ENCODE peak calls at places on chromosomes 5 and 9, in seven cellular contexts. X is CD8-positive, alpha-beta memory T cell; F is left ventricle myocardium inferior; E is choroid plexus epithelial cell; U is HFF-Myc; I is NB4; Y is OCI-LY7. O is an unnamed sample.
A peak's percentile ranks its signal among the peaks of the same experiment; 100 is the strongest.

GRCh38 chr5:1110930-1111726 is 735 bp downstream of the SLC12A7 start:
- DNase-seq in E (no peak), Y (no peak), U (no peak), X (peak; percentile 32), I (no peak), F (peak; percentile 70), O (no peak)

GRCh38 chr9:3508531-3509374 is 17.0 kb downstream of the RFX3 start:
- DNase-seq in Y (peak; percentile 51), I (peak; percentile 74), U (no peak), E (no peak), X (no peak), F (no peak), O (no peak)

GRCh38 chr5:99644822-99645221 is 716.0 kb upstream of the CHD1 start:
- DNase-seq in I (no peak), E (peak; percentile 1), Y (no peak), X (no peak), U (no peak), F (no peak), O (no peak)

GRCh38 chr5:72125271-72125670 is 18.0 kb downstream of the MAP1B start:
- DNase-seq in E (no peak), I (no peak), F (no peak), U (no peak), Y (no peak), X (no peak), O (no peak)

GRCh38 chr9:17528859-17529258 is 50.0 kb upstream of the SH3GL2 start:
- DNase-seq in F (no peak), U (no peak), Y (peak; percentile 3), I (peak; percentile 44), E (peak; percentile 35), X (no peak), O (no peak)

GRCh38 chr9:127398715-127399400 is 1.9 kb downstream of the SLC2A8 start:
- DNase-seq in Y (no peak), X (no peak), U (no peak), I (no peak), E (no peak), F (no peak), O (no peak)

GRCh38 chr9:27157736-27158135 is 48.7 kb downstream of the TEK start:
- DNase-seq in Y (no peak), F (no peak), U (no peak), I (no peak), X (no peak), E (no peak), O (no peak)

GRCh38 chr5:126525630-126526245 is 69.3 kb downstream of the ALDH7A1 start:
- DNase-seq in Y (no peak), X (no peak), F (peak; percentile 76), U (no peak), I (no peak), E (peak; percentile 53), O (no peak)

GRCh38 chr5:85648495-85648894 is 969.2 kb upstream of the COX7C start:
- DNase-seq in E (no peak), Y (no peak), F (no peak), I (no peak), X (no peak), U (no peak), O (no peak)

DNA sequence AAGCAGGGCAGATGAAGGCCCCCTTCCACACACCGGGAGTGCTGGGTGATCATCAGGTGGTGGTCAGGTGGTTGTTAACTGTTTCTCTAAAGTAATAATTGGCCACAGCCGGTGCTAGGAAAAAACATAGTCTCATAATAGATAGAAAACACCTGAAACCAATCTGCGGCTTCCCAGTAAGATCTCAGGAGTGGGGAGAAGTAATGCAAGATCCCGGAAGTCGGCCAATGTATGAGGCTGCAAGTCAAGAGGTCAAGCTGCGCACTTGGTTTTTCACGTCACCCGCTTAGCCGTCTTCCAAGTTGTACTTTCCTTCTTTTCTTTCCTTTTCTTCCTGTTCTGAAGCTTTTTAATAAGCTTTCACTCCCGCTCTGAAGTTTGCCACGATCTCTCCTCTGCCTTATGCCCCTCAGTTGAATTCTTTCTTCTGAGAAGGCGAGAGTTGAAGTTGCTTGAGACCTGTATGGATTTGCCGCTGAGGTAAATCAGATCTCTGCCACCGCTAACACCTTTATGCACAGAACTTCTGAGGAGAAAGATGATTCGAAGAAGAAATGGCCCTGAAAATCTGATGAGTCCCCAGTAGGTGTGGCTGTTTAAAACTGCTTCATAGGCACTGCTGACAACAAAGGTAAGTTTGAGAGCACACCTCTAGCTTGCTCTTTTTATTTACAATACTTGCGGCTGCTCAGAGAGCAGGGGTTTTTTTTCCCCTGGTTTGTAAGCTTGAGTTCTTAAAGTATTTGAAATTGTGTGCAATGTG is 406.6 kb downstream of the FAM170A start:
- DNase-seq in U (no peak), I (no peak), Y (no peak), F (no peak), X (no peak), E (no peak), O (no peak)
- H3K4me3 ChIP-seq in U (no peak overlapping the region), I (no peak overlapping the region), Y (no peak overlapping the region), F (no peak overlapping the region), X (no peak overlapping the region), E (no peak overlapping the region), O (no peak overlapping the region)

GRCh38 chr9:19493845-19494244 is 85.0 kb downstream of the ACER2 start:
- DNase-seq in U (no peak), X (no peak), I (no peak), E (no peak), F (no peak), Y (no peak), O (no peak)

GRCh38 chr9:19495186-19496028 is 86.6 kb downstream of the ACER2 start:
- DNase-seq in F (no peak), I (no peak), Y (no peak), X (no peak), U (no peak), E (no peak), O (no peak)

GRCh38 chr9:19490269-19490668 is 81.5 kb downstream of the ACER2 start:
- DNase-seq in X (no peak), Y (no peak), U (no peak), F (no peak), E (no peak), I (no peak), O (no peak)

GRCh38 chr9:19492775-19493173 is 84.0 kb downstream of the ACER2 start:
- DNase-seq in I (no peak), F (no peak), Y (no peak), X (no peak), U (no peak), E (no peak), O (no peak)

GRCh38 chr9:19493174-19493811 is 84.5 kb downstream of the ACER2 start:
- DNase-seq in Y (peak; percentile 39), U (peak; percentile 25), I (peak; percentile 74), F (peak; percentile 86), X (peak; percentile 3), E (peak; percentile 73), O (no peak)
- H3K4me3 ChIP-seq in Y (no peak overlapping the region), U (peak overlapping the region; percentile 8), I (no peak overlapping the region), F (peak overlapping the region; percentile 53), X (peak overlapping the region; percentile 51), E (peak overlapping the region; percentile 43), O (peak overlapping the region; percentile 46)

GRCh38 chr9:90841213-90841612 is 39.6 kb downstream of the SYK start:
- DNase-seq in Y (no peak), U (no peak), I (no peak), E (no peak), X (no peak), F (no peak), O (no peak)

GRCh38 chr9:90842378-90842777 is 40.8 kb downstream of the SYK start:
- DNase-seq in U (no peak), I (no peak), Y (no peak), X (no peak), E (no peak), F (no peak), O (no peak)

GRCh38 chr9:90842984-90843383 is 41.4 kb downstream of the SYK start:
- DNase-seq in X (no peak), U (no peak), Y (no peak), I (peak; percentile 86), F (no peak), E (no peak), O (no peak)

GRCh38 chr9:90843530-90843929 is 41.9 kb downstream of the SYK start:
- DNase-seq in E (no peak), Y (no peak), I (peak; percentile 55), X (no peak), U (no peak), F (no peak), O (no peak)

DNA sequence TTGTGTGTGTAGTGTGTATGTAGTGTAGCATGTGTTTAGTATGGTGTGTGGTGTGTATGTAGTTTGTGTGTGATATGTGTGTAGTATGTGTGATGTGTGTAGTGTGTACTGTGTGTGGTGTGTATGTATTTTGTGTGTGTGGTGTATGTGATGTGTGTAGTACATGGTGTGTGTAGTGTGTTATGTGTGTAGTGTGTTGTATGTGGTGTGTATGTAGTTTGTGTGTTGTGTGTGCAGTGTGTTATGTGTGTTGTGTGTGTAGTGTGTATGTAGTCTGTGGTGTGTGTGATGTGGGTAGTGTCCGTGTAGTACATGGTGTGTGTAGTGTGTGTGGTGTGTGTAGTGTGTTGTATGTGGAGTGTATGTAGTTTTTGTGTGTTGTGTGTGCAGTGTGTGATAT is 40.0 kb downstream of the SYK start:
- DNase-seq in E (no peak), X (no peak), U (no peak), Y (no peak), F (no peak), I (no peak), O (no peak)
- H3K4me3 ChIP-seq in E (no peak overlapping the region), X (no peak overlapping the region), U (no peak overlapping the region), Y (no peak overlapping the region), F (no peak overlapping the region), I (no peak overlapping the region), O (no peak overlapping the region)

GRCh38 chr9:131228988-131229387 is 47.3 kb downstream of the FAM78A start:
- DNase-seq in I (no peak), F (no peak), U (no peak), X (no peak), Y (no peak), E (peak; percentile 97), O (no peak)
- H3K4me3 ChIP-seq in I (no peak overlapping the region), F (no peak overlapping the region), U (no peak overlapping the region), X (no peak overlapping the region), Y (no peak overlapping the region), E (no peak overlapping the region), O (no peak overlapping the region)

DNA sequence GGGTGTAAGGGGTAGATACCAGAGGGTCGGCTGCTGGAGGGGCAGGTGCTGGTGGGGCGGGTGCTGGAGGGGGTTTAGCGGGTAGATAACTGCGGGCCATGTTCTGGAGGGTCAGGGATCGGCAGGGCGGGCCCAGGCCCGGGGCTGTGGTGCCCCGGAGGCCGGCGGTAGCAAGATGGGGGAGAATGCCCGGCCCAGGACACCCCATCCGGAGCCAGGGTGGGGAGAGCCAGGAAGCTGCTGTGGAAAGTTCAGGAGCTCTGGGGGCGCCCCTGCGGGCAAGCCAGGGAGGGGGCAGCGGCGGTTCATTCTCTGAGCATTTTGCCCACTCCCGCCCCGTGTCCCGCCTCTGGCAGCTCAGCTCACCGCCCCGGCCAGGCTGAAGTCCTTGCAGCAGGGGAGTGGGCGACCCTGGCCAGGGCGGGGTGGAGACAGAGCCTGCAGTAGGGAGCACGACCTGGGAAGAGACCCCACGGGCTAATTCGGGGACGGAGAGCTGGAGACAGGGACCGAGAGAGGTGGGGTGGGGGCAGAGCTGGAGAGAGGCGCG is 538 bp downstream of the PRRT1B start:
- DNase-seq in E (no peak), U (no peak), I (no peak), Y (no peak), F (no peak), X (no peak), O (no peak)
- H3K4me3 ChIP-seq in E (no peak overlapping the region), U (no peak overlapping the region), I (no peak overlapping the region), Y (no peak overlapping the region), F (peak overlapping the region; percentile 42), X (no peak overlapping the region), O (no peak overlapping the region)

DNA sequence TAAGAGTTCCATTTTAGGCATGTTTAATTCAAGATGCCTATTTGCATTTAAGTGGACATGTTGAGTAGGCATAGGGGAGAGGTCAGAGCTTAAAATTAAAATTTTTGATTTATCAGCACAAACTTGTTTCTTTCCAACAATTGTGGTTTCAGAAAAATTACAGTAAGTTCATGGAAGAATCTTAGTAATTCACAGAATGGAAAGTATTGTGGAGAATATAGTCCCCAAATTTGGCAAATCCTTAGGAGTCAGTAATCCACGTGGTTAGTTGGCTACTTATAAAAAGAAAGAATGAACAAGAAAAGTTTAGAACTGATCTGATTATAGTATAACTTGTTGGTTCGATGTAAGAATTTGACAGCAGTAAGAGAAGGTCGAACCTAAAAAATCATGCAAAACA is 265.9 kb downstream of the SAXO1 start:
- DNase-seq in E (no peak), Y (no peak), I (no peak), F (no peak), U (no peak), X (no peak), O (no peak)
- H3K4me3 ChIP-seq in E (no peak overlapping the region), Y (no peak overlapping the region), I (no peak overlapping the region), F (no peak overlapping the region), U (no peak overlapping the region), X (no peak overlapping the region), O (no peak overlapping the region)